ENCODE peak calls at places on chromosomes 3 and 15, in ten cellular contexts. S is heart right ventricle, H is fibroblast of lung, D is AG04450, G is progenitor cell of endocrine pancreas, B is MCF 10A, C is sigmoid colon, V is cardiac fibroblast, O is kidney, R is glutamatergic neuron. P is an unnamed sample.

GRCh38 chr3:111338059-111338698 is 203.8 kb upstream of the CD96 start:
- DNase-seq in S (peak; percentile 36), H (peak; percentile 68), D (peak; percentile 69), G (peak; percentile 24), B (peak; percentile 78), C (no peak), V (peak; percentile 91), O (no peak), R (peak; percentile 72), P (peak; percentile 66)

GRCh38 chr3:183775781-183776180 is 49.6 kb downstream of the MAP6D1 start:
- DNase-seq in S (peak; percentile 35), H (no peak), D (no peak), G (no peak), B (no peak), C (no peak), V (no peak), O (no peak), R (no peak), P (no peak)

GRCh38 chr3:100972867-100973266 is 20.4 kb downstream of the ABI3BP start:
- DNase-seq in S (no peak), H (peak; percentile 40), D (no peak), G (no peak), B (no peak), C (no peak), V (peak; percentile 49), O (no peak), R (no peak), P (no peak)

GRCh38 chr15:67042490-67043181 is 22.8 kb upstream of the SMAD3 start:
- DNase-seq in S (no peak), H (peak; percentile 70), D (no peak), G (no peak), B (no peak), C (no peak), V (no peak), O (no peak), R (no peak), P (no peak)

GRCh38 chr3:100073555-100074307 is 40.6 kb downstream of the FILIP1L start:
- DNase-seq in S (peak; percentile 67), H (peak; percentile 91), D (peak; percentile 95), G (no peak), B (no peak), C (peak; percentile 64), V (peak; percentile 72), O (peak; percentile 54), R (peak; percentile 59), P (peak; percentile 5)

GRCh38 chr3:33791477-33792166 is 6.8 kb upstream of the PDCD6IP start:
- DNase-seq in S (no peak), H (no peak), D (no peak), G (no peak), B (peak; percentile 76), C (no peak), V (peak; percentile 70), O (no peak), R (no peak), P (no peak)

GRCh38 chr15:26179906-26180305 is 316.8 kb upstream of the ATP10A start:
- DNase-seq in S (no peak), H (no peak), D (no peak), G (no peak), B (no peak), C (no peak), V (no peak), O (no peak), R (peak; percentile 35), P (no peak)

GRCh38 chr3:13746385-13746784 is 133.5 kb downstream of the WNT7A start:
- DNase-seq in S (no peak), H (no peak), D (no peak), G (no peak), B (no peak), C (no peak), V (no peak), O (no peak), R (no peak), P (no peak)

DNA sequence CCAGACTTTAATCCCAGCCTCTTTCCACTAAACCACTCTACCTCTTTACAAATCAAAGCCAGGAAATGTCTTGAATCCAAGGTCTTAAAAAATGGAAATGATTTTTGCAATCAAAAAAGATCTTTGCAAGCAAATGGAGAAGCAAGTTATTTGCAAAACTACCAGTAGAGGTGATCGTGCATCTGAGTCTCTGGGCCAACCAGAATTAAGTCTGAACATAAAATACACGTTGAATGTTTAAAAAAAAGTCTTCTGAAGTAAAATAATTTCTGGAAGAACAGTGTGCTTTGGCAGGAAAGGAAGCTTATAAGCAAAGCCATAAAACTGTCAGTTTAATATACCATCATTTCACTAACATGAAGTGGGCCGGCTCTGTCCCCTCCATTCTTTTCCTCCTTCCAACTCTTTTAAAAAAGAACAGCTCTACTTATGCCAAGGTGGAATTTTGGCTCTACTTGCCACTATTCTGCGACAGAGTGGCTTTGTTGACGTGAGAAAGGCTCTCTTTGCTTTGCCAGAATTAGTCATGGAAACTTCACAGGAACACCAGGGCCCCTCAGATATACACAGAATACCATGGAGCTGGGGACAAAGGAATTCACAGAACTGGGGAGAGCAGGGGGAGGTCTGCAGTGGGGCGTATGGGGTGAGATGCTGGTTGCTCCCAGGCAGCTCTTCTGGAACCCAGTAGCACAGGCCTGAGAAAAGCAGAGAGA is 29.8 kb downstream of the FSTL1 start:
- DNase-seq in S (peak; percentile 50), H (peak; percentile 75), D (no peak), G (no peak), B (no peak), C (peak; percentile 85), V (peak; percentile 63), O (no peak), R (no peak), P (no peak)
- TF ChIP-seq CTCF in S (no peak), H (peak; percentile 51), D (peak; percentile 36), G (no peak), B (no peak), C (peak; percentile 65), V (peak; percentile 19), O (no peak), R (no peak), P (no peak)

GRCh38 chr15:45091161-45091560 is 22.8 kb downstream of the DUOX2 start:
- DNase-seq in S (no peak), H (peak; percentile 19), D (peak; percentile 42), G (no peak), B (peak; percentile 39), C (no peak), V (peak; percentile 59), O (no peak), R (no peak), P (no peak)

GRCh38 chr15:45093013-45093412 is 21.0 kb downstream of the DUOX2 start:
- DNase-seq in S (no peak), H (no peak), D (no peak), G (no peak), B (no peak), C (peak; percentile 25), V (no peak), O (peak; percentile 10), R (no peak), P (no peak)

GRCh38 chr15:45089712-45090373 is 24.1 kb downstream of the DUOX2 start:
- DNase-seq in S (no peak), H (no peak), D (no peak), G (no peak), B (no peak), C (no peak), V (no peak), O (no peak), R (no peak), P (no peak)

GRCh38 chr15:45093622-45094357 is 20.2 kb downstream of the DUOX2 start:
- DNase-seq in S (no peak), H (no peak), D (no peak), G (no peak), B (no peak), C (peak; percentile 52), V (no peak), O (peak; percentile 24), R (no peak), P (no peak)

DNA sequence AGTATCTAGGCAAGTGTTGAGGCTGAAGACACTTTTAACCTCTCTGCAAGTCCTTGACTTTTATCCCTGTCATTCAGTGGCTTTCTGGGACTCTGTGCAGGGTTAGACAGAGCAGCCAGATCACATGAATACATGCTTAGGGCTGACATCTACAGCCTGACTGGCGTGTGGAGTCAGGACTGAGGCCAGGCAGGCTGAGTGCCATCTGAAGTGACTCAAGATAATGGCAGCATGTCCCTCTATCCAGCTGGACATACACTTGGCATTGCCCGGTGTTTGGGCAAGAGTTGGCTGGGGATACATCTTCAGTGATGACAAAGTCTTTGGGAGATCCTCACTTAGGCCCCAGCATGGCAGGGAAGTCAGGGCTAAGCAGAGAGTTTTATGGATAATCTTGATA is 22.4 kb downstream of the DUOX2 start:
- DNase-seq in S (peak; percentile 42), H (no peak), D (no peak), G (no peak), B (no peak), C (no peak), V (no peak), O (no peak), R (no peak), P (no peak)
- TF ChIP-seq CTCF in S (no peak), H (no peak), D (no peak), G (no peak), B (no peak), C (no peak), V (no peak), O (no peak), R (no peak), P (no peak)

GRCh38 chr3:50174947-50175524 is 16.4 kb upstream of the GNAT1 start:
- DNase-seq in S (no peak), H (no peak), D (no peak), G (no peak), B (no peak), C (no peak), V (no peak), O (peak; percentile 74), R (no peak), P (no peak)
- TF ChIP-seq CTCF in S (no peak), H (no peak), D (no peak), G (no peak), B (peak; percentile 16), C (no peak), V (no peak), O (no peak), R (no peak), P (no peak)

GRCh38 chr3:58355174-58355573 is 22.5 kb downstream of the PXK start:
- DNase-seq in S (no peak), H (no peak), D (no peak), G (no peak), B (no peak), C (no peak), V (no peak), O (no peak), R (no peak), P (no peak)

GRCh38 chr3:58351920-58352319 is 19.2 kb downstream of the PXK start:
- DNase-seq in S (no peak), H (no peak), D (no peak), G (no peak), B (no peak), C (no peak), V (no peak), O (no peak), R (peak; percentile 19), P (no peak)

GRCh38 chr3:58352624-58353023 is 19.9 kb downstream of the PXK start:
- DNase-seq in S (no peak), H (no peak), D (no peak), G (no peak), B (no peak), C (no peak), V (no peak), O (no peak), R (no peak), P (no peak)

GRCh38 chr3:58356054-58356453 is 23.4 kb downstream of the PXK start:
- DNase-seq in S (peak; percentile 16), H (no peak), D (no peak), G (no peak), B (no peak), C (no peak), V (no peak), O (no peak), R (no peak), P (no peak)

DNA sequence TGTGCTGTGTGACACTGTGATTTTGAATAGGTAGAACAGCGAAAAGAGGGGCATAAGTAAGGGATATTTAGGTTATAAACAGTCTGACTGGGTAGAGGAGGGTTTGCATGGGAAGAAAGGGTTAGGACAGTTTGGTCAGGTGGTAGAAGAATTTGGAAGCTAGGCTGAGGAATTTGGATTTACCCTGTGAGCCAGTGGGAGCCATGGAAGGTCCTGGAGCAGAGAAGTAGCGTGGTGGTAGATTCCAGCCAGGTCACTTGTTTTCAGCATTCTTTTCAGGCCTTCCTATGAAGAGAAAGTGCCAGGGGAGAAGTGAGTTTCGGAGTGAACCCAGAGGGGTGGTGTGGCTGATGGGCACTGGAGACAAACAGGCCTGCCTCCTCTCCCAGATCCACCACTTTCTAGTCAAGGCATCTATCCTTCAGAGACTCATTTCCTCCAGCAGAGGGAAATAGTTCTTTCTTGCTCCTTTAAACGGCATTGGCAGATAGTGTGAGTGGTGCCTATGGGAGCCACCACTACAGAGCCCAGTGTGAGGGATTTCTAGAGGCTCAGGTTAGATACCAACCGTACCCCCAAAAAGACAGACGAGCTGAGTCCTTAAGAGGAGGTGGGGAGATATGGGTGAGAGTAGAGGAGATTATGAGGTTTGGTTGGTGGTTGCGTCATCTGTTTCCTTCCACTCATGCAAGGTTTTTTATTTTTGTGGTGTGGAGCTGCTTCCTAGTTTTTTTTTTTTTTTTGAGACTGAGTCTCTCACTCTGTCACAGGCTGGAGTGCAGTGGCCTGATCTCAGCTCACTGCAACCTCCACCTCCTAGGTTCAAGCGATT is 21.2 kb downstream of the PXK start:
- DNase-seq in S (no peak), H (no peak), D (no peak), G (no peak), B (no peak), C (no peak), V (peak; percentile 47), O (no peak), R (no peak), P (no peak)
- TF ChIP-seq CTCF in S (no peak), H (peak; percentile 16), D (peak; percentile 24), G (no peak), B (no peak), C (no peak), V (no peak), O (no peak), R (no peak), P (no peak)